ENCODE peak calls at places on chromosomes 6 and 20, in four cellular contexts. D is aorta, M is HCT116, W is pancreas. E is an unnamed sample.

GRCh38 chr20:63091901-63092659 is 85.3 kb upstream of the BHLHE23 start:
- DNase-seq in D (peak; percentile 70), M (no peak), W (peak; percentile 4), E (peak; percentile 4)

GRCh38 chr6:31725502-31726350 is 2.6 kb downstream of the MPIG6B start:
- DNase-seq in D (no peak), M (no peak), W (no peak), E (no peak)

GRCh38 chr6:38671885-38672467 is 31.0 kb downstream of the GLO1 start:
- DNase-seq in D (no peak), M (peak; percentile 28), W (no peak), E (peak; percentile 18)

GRCh38 chr6:55937227-55937626 is 61.8 kb upstream of the BMP5 start:
- DNase-seq in D (no peak), M (no peak), W (no peak), E (no peak)

GRCh38 chr6:137799950-137800568 is 67.0 kb upstream of the TNFAIP3 start:
- DNase-seq in D (no peak), M (peak; percentile 54), W (no peak), E (peak; percentile 44)

GRCh38 chr20:9397928-9398327 is 116.5 kb upstream of the LAMP5 start:
- DNase-seq in D (no peak), M (no peak), W (no peak), E (no peak)

GRCh38 chr6:109441069-109441816 is 719 bp downstream of the SMPD2 start:
- DNase-seq in D (peak; percentile 80), M (no peak), W (peak; percentile 65), E (peak; percentile 55)

GRCh38 chr20:59603727-59604608 is at the start of gene PHACTR3:
- DNase-seq in D (peak; percentile 70), M (no peak), W (no peak), E (no peak)

GRCh38 chr6:44472250-44472945 is 84.9 kb downstream of the CDC5L start:
- DNase-seq in D (no peak), M (no peak), W (no peak), E (no peak)

GRCh38 chr20:54251093-54251492 is 43.2 kb downstream of the PFDN4 start:
- DNase-seq in D (no peak), M (no peak), W (no peak), E (no peak)

GRCh38 chr6:11166948-11167347 is 55.4 kb upstream of the ERVFRD-1 start:
- DNase-seq in D (no peak), M (no peak), W (no peak), E (no peak)

GRCh38 chr6:155171109-155171746 is 92.6 kb upstream of the CLDN20 start:
- DNase-seq in D (peak; percentile 89), M (peak; percentile 97), W (no peak), E (no peak)

GRCh38 chr6:148118303-148118702 is 224.3 kb upstream of the SASH1 start:
- DNase-seq in D (no peak), M (no peak), W (no peak), E (no peak)

GRCh38 chr20:63698739-63699465 is 2.5 kb downstream of the TNFRSF6B start:
- DNase-seq in D (peak; percentile 94), M (peak; percentile 67), W (peak; percentile 45), E (peak; percentile 35)

GRCh38 chr6:46882622-46883021 is 39.1 kb downstream of the ADGRF5 start:
- DNase-seq in D (no peak), M (no peak), W (no peak), E (no peak)

GRCh38 chr6:506920-507523 is 115.5 kb downstream of the IRF4 start:
- DNase-seq in D (no peak), M (no peak), W (no peak), E (no peak)

GRCh38 chr6:118968416-118968815 is 33.5 kb upstream of the MCM9 start:
- DNase-seq in D (no peak), M (peak; percentile 12), W (no peak), E (no peak)

GRCh38 chr6:136921521-136921935 is 573 bp upstream of the SLC35D3 start:
- DNase-seq in D (peak; percentile 75), M (no peak), W (peak; percentile 38), E (peak; percentile 25)

DNA sequence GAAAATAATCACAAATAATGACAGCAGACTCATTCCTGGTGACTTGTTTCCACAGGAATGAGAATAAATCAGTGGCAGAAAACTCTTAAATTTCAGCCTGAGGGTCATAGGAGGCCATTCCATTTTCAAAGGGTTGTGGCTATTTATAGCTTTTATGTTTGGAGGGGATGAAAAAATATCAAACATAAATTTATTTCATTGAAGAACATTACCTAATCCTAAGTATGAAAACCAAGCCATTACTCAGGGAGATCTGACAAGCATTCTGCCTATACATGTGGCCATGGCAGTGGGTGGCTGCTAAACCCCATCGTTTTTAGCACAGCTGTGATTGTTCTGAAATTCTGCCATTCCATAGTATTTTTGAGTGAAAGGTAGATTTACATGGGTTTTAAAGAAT is 173.7 kb upstream of the CNR1 start:
- DNase-seq in D (no peak), M (no peak), W (no peak), E (no peak)
- H3K27ac ChIP-seq in D (no peak overlapping the region), M (no peak overlapping the region), W (no peak overlapping the region), E (no peak overlapping the region)

GRCh38 chr20:11810316-11811130 is 107.2 kb upstream of the BTBD3 start:
- DNase-seq in D (no peak), M (no peak), W (no peak), E (no peak)

GRCh38 chr20:11807070-11807741 is 110.5 kb upstream of the BTBD3 start:
- DNase-seq in D (no peak), M (no peak), W (no peak), E (no peak)
- H3K4me3 ChIP-seq in D (no peak overlapping the region), M (no peak overlapping the region), W (no peak overlapping the region), E (no peak overlapping the region)

DNA sequence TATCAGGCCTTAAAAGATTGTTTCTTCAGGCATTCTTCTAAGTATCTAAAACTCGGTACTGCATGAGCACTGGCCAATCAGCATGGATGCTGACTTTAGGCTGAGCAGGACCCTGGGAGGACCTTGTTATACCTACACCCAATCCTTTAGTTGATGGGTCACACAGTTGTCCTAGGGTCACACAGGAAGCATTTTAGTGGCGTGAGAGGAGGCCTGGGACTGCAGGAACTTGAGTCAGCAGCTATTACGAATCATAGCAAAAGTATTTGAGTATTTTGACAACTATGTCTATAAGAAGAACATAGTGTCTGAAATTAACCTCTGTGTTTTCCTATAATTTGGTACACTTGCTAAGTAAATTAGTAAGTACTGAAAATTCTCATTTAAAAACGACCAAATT is 741.4 kb downstream of the HACE1 start:
- DNase-seq in D (no peak), M (peak; percentile 23), W (no peak), E (no peak)
- H3K27ac ChIP-seq in D (no peak overlapping the region), M (no peak overlapping the region), W (no peak overlapping the region), E (no peak overlapping the region)

GRCh38 chr6:26087284-26088115 is at the start of gene HFE:
- DNase-seq in D (peak; percentile 87), M (no peak), W (peak; percentile 40), E (peak; percentile 57)
- H3K4me3 ChIP-seq in D (peak within 1 kb of the TSS; percentile 62), M (peak within 1 kb of the TSS; percentile 85), W (peak within 1 kb of the TSS; percentile 26), E (peak within 1 kb of the TSS; percentile 77)

GRCh38 chr20:13809373-13809772 is 24.5 kb downstream of the NDUFAF5 start:
- DNase-seq in D (no peak), M (no peak), W (no peak), E (no peak)
- H3K27ac ChIP-seq in D (no peak overlapping the region), M (no peak overlapping the region), W (no peak overlapping the region), E (no peak overlapping the region)

DNA sequence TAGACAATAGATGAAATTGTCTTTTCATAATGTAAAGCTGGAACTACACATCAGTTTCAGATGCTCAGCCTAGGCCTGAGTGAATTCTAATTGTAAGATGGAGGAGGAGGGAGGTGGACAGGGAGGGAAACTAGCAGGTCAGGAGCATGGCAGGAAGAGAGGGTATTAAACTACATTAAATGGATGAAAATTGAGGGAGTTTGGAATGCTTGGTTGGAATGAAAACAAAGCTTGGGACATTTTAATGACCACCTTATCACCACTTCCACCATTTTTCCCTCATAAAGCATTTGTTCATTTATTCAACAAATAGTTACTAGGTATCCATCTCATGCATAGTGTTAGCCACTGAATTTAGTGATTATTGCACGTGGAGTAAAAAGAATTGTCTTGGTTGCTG is 65.0 kb downstream of the KIZ start:
- DNase-seq in D (no peak), M (no peak), W (no peak), E (no peak)
- H3K4me3 ChIP-seq in D (no peak overlapping the region), M (no peak overlapping the region), W (no peak overlapping the region), E (no peak overlapping the region)

DNA sequence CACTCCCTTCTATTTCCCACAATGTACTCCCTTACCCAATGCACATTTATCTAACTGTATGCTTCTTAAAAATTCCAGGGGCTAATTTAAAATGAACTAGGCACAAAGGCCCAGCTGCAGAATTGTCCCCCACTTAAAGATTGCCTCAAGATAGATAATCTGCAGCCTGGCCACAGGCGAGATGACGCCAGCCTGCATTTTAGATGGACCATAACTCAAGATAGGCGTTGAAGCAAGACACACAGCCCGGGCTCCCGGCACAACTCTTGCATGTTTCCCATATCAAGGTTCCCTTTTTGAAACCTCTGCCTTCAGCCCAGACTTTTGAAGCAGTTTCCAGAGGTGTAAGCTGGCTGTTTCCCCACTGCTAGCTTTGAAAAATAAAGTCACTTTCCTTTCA is 3.2 kb upstream of the REPS1 start:
- DNase-seq in D (no peak), M (no peak), W (no peak), E (no peak)
- H3K27ac ChIP-seq in D (no peak overlapping the region), M (no peak overlapping the region), W (no peak overlapping the region), E (no peak overlapping the region)

GRCh38 chr6:157984686-157985225 is 3.1 kb downstream of the SYNJ2 start:
- DNase-seq in D (no peak), M (no peak), W (no peak), E (no peak)
- H3K4me3 ChIP-seq in D (no peak overlapping the region), M (no peak overlapping the region), W (no peak overlapping the region), E (no peak overlapping the region)

GRCh38 chr6:14254505-14254904 is 136.9 kb downstream of the CD83 start:
- DNase-seq in D (no peak), M (no peak), W (no peak), E (no peak)
- H3K27ac ChIP-seq in D (no peak overlapping the region), M (no peak overlapping the region), W (no peak overlapping the region), E (no peak overlapping the region)